ENCODE peak calls at places on chromosomes 4 and X, in four cellular contexts. K, A, U and T are unnamed samples.

GRCh38 chrX:134571831-134572230 is 86.4 kb downstream of the PLAC1 start:
- DNase-seq in A (no peak), K (no peak), U (no peak), T (no peak)

GRCh38 chr4:77821775-77822174 is 2.6 kb upstream of the CNOT6L start:
- DNase-seq in U (no peak), A (no peak), K (no peak), T (no peak)

GRCh38 chr4:132809298-132810032 is 339.6 kb upstream of the PCDH10 start:
- DNase-seq in A (no peak), U (no peak), K (no peak), T (no peak)

GRCh38 chr4:26746742-26747351 is 113.8 kb upstream of the STIM2 start:
- DNase-seq in U (no peak), A (no peak), K (no peak), T (no peak)

GRCh38 chrX:121782544-121782943 is 735.1 kb downstream of the GLUD2 start:
- DNase-seq in U (no peak), K (no peak), A (no peak), T (no peak)

GRCh38 chr4:136369073-136369472 is 1163.2 kb downstream of the PCDH18 start:
- DNase-seq in K (no peak), U (no peak), A (no peak), T (no peak)

GRCh38 chr4:31411606-31412005 is 691.4 kb downstream of the PCDH7 start:
- DNase-seq in K (peak), A (no peak), U (no peak), T (no peak)

GRCh38 chr4:63308702-63309101 is 1100.5 kb downstream of the TECRL start:
- DNase-seq in K (no peak), A (no peak), U (no peak), T (no peak)

GRCh38 chr4:168550071-168550766 is 53.4 kb downstream of the PALLD start:
- DNase-seq in A (no peak), U (no peak), K (no peak), T (no peak)

GRCh38 chrX:10017866-10018265 is 50.7 kb downstream of the CLDN34 start:
- DNase-seq in A (no peak), U (no peak), K (peak), T (peak)

GRCh38 chr4:163003979-163004378 is 162.7 kb downstream of the NAF1 start:
- DNase-seq in K (no peak), U (no peak), A (no peak), T (no peak)

GRCh38 chr4:23932935-23933334 is 43.1 kb upstream of the PPARGC1A start:
- DNase-seq in U (no peak), K (no peak), A (no peak), T (no peak)

GRCh38 chrX:11341274-11342256 is 48.4 kb downstream of the AMELX start:
- DNase-seq in U (peak), A (peak), K (peak), T (no peak)

GRCh38 chrX:2848806-2849420 is 20.2 kb downstream of the GYG2 start:
- DNase-seq in A (no peak), K (peak), U (no peak), T (no peak)

GRCh38 chr4:128225148-128225547 is 62.5 kb downstream of the PGRMC2 start:
- DNase-seq in U (no peak), A (no peak), K (no peak), T (no peak)

DNA sequence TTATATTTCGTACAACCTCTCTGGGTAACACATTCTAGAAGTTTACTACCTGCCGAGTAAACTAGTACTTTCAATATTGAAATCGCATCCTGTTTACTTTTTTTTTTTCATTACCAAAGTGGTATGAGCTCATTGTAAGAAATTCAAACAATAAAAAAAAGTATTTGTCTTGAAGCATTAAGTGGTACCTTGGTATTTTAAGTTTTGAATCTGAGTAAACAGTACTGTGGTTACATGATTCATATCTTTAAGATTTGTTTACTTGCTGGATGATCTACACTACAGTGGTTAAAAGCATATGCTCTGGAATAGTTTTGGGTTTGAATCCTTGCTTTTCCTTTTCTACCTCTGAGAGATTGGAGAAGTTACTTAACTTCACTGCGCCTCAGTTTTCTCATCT is 3.8 kb upstream of the MMGT1 start:
- DNase-seq in K (peak), A (no peak), U (no peak), T (no peak)
- H3K4me3 ChIP-seq in K (peak), A (no peak), U (no peak), T (no peak)

DNA sequence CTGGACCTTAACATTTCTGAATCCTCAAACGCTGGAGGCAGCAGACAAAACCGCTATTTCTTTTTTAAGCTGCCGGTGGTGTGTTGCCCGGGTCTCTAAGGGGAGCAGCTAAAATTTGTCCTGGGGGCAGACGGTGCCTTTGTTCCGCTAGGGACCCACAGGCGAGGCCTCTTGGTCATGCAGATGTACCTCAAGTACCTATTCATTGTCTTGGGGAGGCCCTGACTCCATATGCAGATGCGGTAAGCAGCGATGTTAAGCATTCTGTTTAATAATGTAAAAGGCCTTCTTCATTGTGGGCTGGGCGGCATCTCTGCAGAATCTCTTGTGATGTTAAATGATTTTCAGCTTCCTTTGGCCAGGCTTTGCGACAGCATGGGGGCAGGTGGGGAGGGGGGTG is 98.9 kb upstream of the PJA1 start:
- DNase-seq in K (no peak), U (no peak), A (no peak), T (no peak)
- H3K4me3 ChIP-seq in K (no peak), U (no peak), A (no peak), T (no peak)

DNA sequence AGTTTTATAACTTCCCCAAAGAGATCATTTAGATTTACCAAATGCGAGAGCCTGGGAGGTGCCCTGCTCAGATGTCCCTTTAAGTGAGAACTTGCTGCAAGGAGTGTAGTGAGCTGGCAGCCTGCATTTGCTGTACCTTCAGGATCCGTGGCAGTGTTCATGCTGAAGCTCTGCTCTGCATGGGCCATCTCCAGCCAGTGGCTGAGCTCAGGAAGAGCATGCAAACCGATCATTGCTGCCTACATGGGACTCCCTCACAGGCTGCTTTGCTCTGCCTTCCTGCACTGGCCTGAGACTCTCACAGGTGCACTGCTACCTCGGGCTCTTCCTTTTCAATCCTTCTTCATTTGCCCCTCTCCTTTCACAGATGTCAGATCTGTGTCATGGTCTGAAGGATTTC is 152.0 kb upstream of the SFRP2 start:
- DNase-seq in A (no peak), U (no peak), K (no peak), T (no peak)
- H3K4me3 ChIP-seq in A (no peak), U (no peak), K (no peak), T (no peak)

GRCh38 chr4:15677507-15677988 is 4.1 kb upstream of the FAM200B start:
- DNase-seq in A (no peak), K (peak), U (no peak), T (no peak)
- H3K4me3 ChIP-seq in A (no peak), K (peak), U (no peak), T (no peak)

DNA sequence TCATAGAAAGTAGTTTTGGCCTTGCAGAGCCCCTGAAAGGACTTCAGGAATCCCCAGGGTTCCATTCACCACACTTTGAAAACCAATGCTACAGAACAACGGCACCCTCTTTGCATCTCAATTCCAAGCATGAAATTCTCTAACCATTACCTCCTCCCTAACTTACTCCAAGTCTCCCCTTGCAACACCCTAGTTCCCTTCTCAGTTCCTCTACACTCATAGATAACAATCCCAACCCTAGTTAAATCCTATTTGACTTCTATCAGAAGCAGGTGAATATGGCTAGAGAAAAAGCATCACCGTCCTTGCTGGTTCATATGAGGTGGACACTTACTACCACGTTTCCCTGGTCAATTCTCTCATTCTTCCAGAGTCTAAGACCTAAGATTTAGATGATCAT is 2.4 kb downstream of the RCHY1 start:
- DNase-seq in U (no peak), K (no peak), A (no peak), T (no peak)
- H3K4me3 ChIP-seq in U (no peak), K (no peak), A (peak), T (no peak)

GRCh38 chrX:120755066-120755846 is 120.4 kb downstream of the CT47B1 start:
- DNase-seq in K (no peak), A (no peak), U (no peak), T (no peak)
- H3K4me3 ChIP-seq in K (no peak), A (no peak), U (no peak), T (no peak)